ENCODE peak calls at places on chromosomes 1 and 21, in five cellular contexts. I is NCI-H1105 treated with DMSO at 0.1 percent for 48 hours; U is right lobe of liver; G is GM12865; X is activated CD4-positive, alpha-beta T cell treated with anti-CD3 and anti-CD28 coated beads, Interleukin-2, amount 50 U/mL, for 48 hours. Z is an unnamed sample.

GRCh38 chr1:226738421-226738994 is 574 bp downstream of the ITPKB start:
- DNase-seq in I (peak; percentile 23), U (peak; percentile 46), G (peak; percentile 64), X (peak; percentile 53), Z (peak; percentile 65)

GRCh38 chr21:14600569-14601308 is 54.6 kb upstream of the SAMSN1 start:
- DNase-seq in I (no peak), U (no peak), G (no peak), X (no peak), Z (peak; percentile 96)

GRCh38 chr21:32941263-32941662 is 84.5 kb upstream of the OLIG2 start:
- DNase-seq in I (no peak), U (no peak), G (no peak), X (no peak), Z (no peak)

GRCh38 chr1:103616362-103616761 is 865 bp upstream of the AMY2A start:
- DNase-seq in I (no peak), U (no peak), G (no peak), X (no peak), Z (no peak)

GRCh38 chr1:18882511-18882910 is 19.8 kb downstream of the ALDH4A1 start:
- DNase-seq in I (no peak), U (no peak), G (no peak), X (no peak), Z (no peak)

GRCh38 chr1:180098242-180098995 is 56.2 kb upstream of the QSOX1 start:
- DNase-seq in I (no peak), U (no peak), G (no peak), X (no peak), Z (peak; percentile 24)

GRCh38 chr1:201517631-201518030 is 10.7 kb upstream of the CSRP1 start:
- DNase-seq in I (no peak), U (no peak), G (no peak), X (no peak), Z (no peak)

GRCh38 chr1:240946926-240947325 is 335.0 kb upstream of the GREM2 start:
- DNase-seq in I (no peak), U (peak; percentile 30), G (peak; percentile 47), X (peak; percentile 6), Z (peak; percentile 61)

GRCh38 chr1:225454733-225455132 is 26.9 kb upstream of the LBR start:
- DNase-seq in I (no peak), U (no peak), G (no peak), X (peak; percentile 86), Z (no peak)

GRCh38 chr1:183148599-183148998 is 37.5 kb upstream of the LAMC2 start:
- DNase-seq in I (no peak), U (no peak), G (no peak), X (no peak), Z (peak; percentile 23)

GRCh38 chr1:155472491-155472890 is 90.1 kb downstream of the ASH1L start:
- DNase-seq in I (no peak), U (no peak), G (no peak), X (no peak), Z (no peak)

GRCh38 chr1:245771521-245772281 is 616.9 kb downstream of the KIF26B start:
- DNase-seq in I (no peak), U (no peak), G (no peak), X (no peak), Z (no peak)

GRCh38 chr1:155183775-155184221 is 10.1 kb downstream of the TRIM46 start:
- DNase-seq in I (no peak), U (peak; percentile 10), G (no peak), X (no peak), Z (no peak)

GRCh38 chr1:230399321-230400006 is 26.7 kb downstream of the PGBD5 start:
- DNase-seq in I (no peak), U (no peak), G (no peak), X (no peak), Z (no peak)

GRCh38 chr1:221548942-221549341 is 192.9 kb downstream of the DUSP10 start:
- DNase-seq in I (no peak), U (peak; percentile 43), G (no peak), X (no peak), Z (no peak)

GRCh38 chr21:22128671-22129070 is 1130.5 kb downstream of the NCAM2 start:
- DNase-seq in I (no peak), U (no peak), G (no peak), X (no peak), Z (no peak)

GRCh38 chr21:30249936-30250335 is 32.8 kb downstream of the KRTAP24-1 start:
- DNase-seq in I (no peak), U (no peak), G (no peak), X (no peak), Z (no peak)

GRCh38 chr1:22790232-22791008 is 79.8 kb downstream of the EPHB2 start:
- DNase-seq in I (no peak), U (no peak), G (no peak), X (no peak), Z (no peak)

GRCh38 chr1:218345673-218346390 is 696 bp downstream of the TGFB2 start:
- DNase-seq in I (peak; percentile 67), U (peak; percentile 55), G (peak; percentile 73), X (peak; percentile 32), Z (peak; percentile 50)

GRCh38 chr1:66350001-66350547 is 183.9 kb upstream of the SGIP1 start:
- DNase-seq in I (no peak), U (no peak), G (peak; percentile 81), X (peak; percentile 65), Z (no peak)

GRCh38 chr1:230176871-230177411 is 109.9 kb downstream of the GALNT2 start:
- DNase-seq in I (no peak), U (no peak), G (no peak), X (no peak), Z (peak; percentile 88)

GRCh38 chr21:32886339-32886738 is 114.8 kb upstream of the PAXBP1 start:
- DNase-seq in I (no peak), U (no peak), G (peak; percentile 5), X (peak; percentile 16), Z (peak; percentile 78)

GRCh38 chr1:197073978-197074377 is 6.9 kb upstream of the F13B start:
- DNase-seq in I (no peak), U (no peak), G (no peak), X (no peak), Z (peak; percentile 88)

GRCh38 chr1:152479792-152480595 is 30.6 kb upstream of the LCE5A start:
- DNase-seq in I (no peak), U (no peak), G (peak; percentile 60), X (peak; percentile 84), Z (peak; percentile 90)

GRCh38 chr1:185672719-185673360 is 61.4 kb upstream of the HMCN1 start:
- DNase-seq in I (no peak), U (no peak), G (no peak), X (no peak), Z (no peak)

GRCh38 chr1:208029381-208030319 is 118.7 kb upstream of the CD34 start:
- DNase-seq in I (no peak), U (no peak), G (no peak), X (no peak), Z (no peak)

GRCh38 chr1:111535256-111536191 is 32.1 kb upstream of the ADORA3 start:
- DNase-seq in I (no peak), U (no peak), G (no peak), X (no peak), Z (no peak)

GRCh38 chr1:197304626-197305200 is 36.7 kb downstream of the CRB1 start:
- DNase-seq in I (no peak), U (no peak), G (no peak), X (no peak), Z (no peak)